ENCODE peak calls at places on chromosomes 3 and 15, in eight cellular contexts. H, Y, N, S, U, D, C and F are unnamed samples.

GRCh38 chr3:126416943-126417342 is 22.2 kb downstream of the CFAP100 start:
- DNase-seq in H (no peak), U (no peak), D (no peak), C (no peak), S (no peak), N (no peak), Y (no peak), F (no peak)

GRCh38 chr3:179450901-179451334 is 352 bp downstream of the GNB4 start:
- DNase-seq in N (no peak), D (peak), S (peak), U (no peak), Y (peak), H (peak), C (no peak), F (no peak)

GRCh38 chr3:129461461-129462146 is 21.6 kb downstream of the IFT122 start:
- DNase-seq in H (peak), U (no peak), D (no peak), N (no peak), S (no peak), Y (no peak), C (no peak), F (no peak)

GRCh38 chr3:123447749-123448502 is 964 bp downstream of the ADCY5 start:
- DNase-seq in U (no peak), Y (peak), H (no peak), S (no peak), C (peak), D (no peak), N (no peak), F (no peak)

GRCh38 chr3:72597756-72598195 is 250.5 kb downstream of the SHQ1 start:
- DNase-seq in H (peak), U (no peak), N (peak), C (no peak), S (no peak), Y (peak), D (no peak), F (no peak)

GRCh38 chr15:57873564-57874209 is 167.2 kb downstream of the POLR2M start:
- DNase-seq in C (no peak), U (no peak), Y (no peak), H (peak), D (peak), S (no peak), N (no peak), F (no peak)

GRCh38 chr3:158168996-158169573 is 59.2 kb downstream of the RSRC1 start:
- DNase-seq in H (peak), C (no peak), U (no peak), N (no peak), D (peak), Y (no peak), S (no peak), F (no peak)

GRCh38 chr3:40477671-40478070 is 749 bp downstream of the ZNF619 start:
- DNase-seq in U (no peak), H (no peak), S (no peak), Y (no peak), N (no peak), C (no peak), D (no peak), F (no peak)

GRCh38 chr3:156792536-156792935 is 33.6 kb upstream of the LEKR1 start:
- DNase-seq in N (no peak), D (no peak), C (no peak), H (no peak), Y (no peak), S (no peak), U (no peak), F (no peak)

GRCh38 chr3:130896101-130896500 is 2.2 kb downstream of the ATP2C1 start:
- DNase-seq in C (no peak), S (no peak), Y (no peak), D (peak), N (no peak), H (no peak), U (no peak), F (no peak)

GRCh38 chr15:73305331-73306211 is 63.2 kb downstream of the HCN4 start:
- DNase-seq in Y (peak), H (peak), S (peak), N (peak), C (no peak), D (peak), U (no peak), F (peak)
- H3K27ac ChIP-seq in Y (peak), H (no peak), S (no peak), N (no peak), C (no peak), D (no peak), U (no peak), F (no peak)

GRCh38 chr3:53724566-53724965 is 121.7 kb downstream of the CHDH start:
- DNase-seq in Y (no peak), C (no peak), D (no peak), S (no peak), N (no peak), H (no peak), U (no peak), F (no peak)
- H3K4me3 ChIP-seq in Y (no peak), C (no peak), D (no peak), S (no peak), N (no peak), H (no peak), U (no peak), F (no peak)

GRCh38 chr15:68822818-68823217 is 2.1 kb upstream of the ANP32A start:
- DNase-seq in Y (no peak), S (no peak), C (no peak), U (no peak), D (no peak), H (no peak), N (no peak), F (no peak)
- H3K27ac ChIP-seq in Y (no peak), S (no peak), C (no peak), U (no peak), D (no peak), H (no peak), N (no peak), F (no peak)

GRCh38 chr3:16509721-16510619 is 3.5 kb downstream of the RFTN1 start:
- DNase-seq in C (no peak), S (no peak), Y (peak), D (no peak), N (peak), U (no peak), H (no peak), F (no peak)

GRCh38 chr3:16510620-16511319 is 2.7 kb downstream of the RFTN1 start:
- DNase-seq in H (no peak), D (no peak), C (no peak), Y (no peak), U (no peak), S (no peak), N (no peak), F (no peak)

GRCh38 chr3:16512435-16513140 is 911 bp downstream of the RFTN1 start:
- DNase-seq in S (no peak), C (peak), H (no peak), U (peak), D (no peak), N (peak), Y (peak), F (peak)

GRCh38 chr3:16513141-16514020 is at the start of gene RFTN1:
- DNase-seq in Y (peak), H (peak), U (peak), N (peak), C (peak), S (no peak), D (peak), F (peak)

DNA sequence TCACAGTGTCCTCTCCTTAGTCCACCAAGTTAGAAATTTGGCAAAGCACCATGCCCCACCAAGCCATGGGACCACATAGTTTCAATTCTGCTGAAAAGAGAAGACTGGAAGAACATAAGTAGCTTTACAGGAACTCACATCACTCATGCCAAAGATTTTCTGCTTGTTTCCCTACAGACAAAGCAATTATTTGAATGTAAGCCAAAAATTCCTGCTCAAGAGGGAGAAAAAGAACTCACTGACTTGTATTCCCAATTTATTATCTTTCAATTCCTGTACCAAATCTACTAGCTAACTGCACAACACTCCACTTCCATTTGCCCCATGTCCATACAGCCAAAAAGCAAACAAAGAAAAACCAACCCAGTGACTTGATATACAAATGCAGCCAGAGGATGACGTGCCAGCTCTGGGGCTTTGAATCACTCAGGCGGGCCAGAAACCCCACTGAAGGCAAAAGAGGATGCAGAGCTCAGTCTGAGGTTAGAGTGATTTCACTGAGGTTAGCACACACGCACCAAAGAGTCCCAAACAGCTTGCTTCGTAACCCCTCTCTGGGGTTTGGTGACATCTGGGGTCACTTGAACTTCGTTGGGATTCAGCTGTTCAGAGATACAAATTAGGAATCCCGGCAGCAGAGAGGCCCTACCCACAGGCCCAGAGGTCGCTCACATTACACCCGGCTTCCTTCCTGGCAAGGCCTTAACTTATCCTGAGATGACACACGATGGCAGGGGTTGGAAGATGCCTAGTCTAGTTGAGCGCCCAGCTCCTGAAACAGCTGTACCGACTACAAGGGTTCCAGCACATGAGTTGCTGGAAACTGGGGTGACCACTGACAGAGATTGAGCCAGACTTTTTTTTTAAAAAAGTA is 1.7 kb downstream of the RFTN1 start:
- DNase-seq in Y (no peak), D (peak), H (peak), U (peak), C (peak), N (peak), S (no peak), F (peak)
- H3K4me3 ChIP-seq in Y (peak), D (peak), H (peak), U (peak), C (peak), N (peak), S (no peak), F (peak)

GRCh38 chr15:66755298-66756068 is 53.4 kb downstream of the SMAD6 start:
- DNase-seq in S (no peak), D (no peak), U (no peak), Y (no peak), C (no peak), H (no peak), N (no peak), F (no peak)

GRCh38 chr15:66753687-66754377 is 51.8 kb downstream of the SMAD6 start:
- DNase-seq in N (peak), C (no peak), S (no peak), U (no peak), D (no peak), H (no peak), Y (no peak), F (no peak)

GRCh38 chr15:66756220-66756769 is 54.3 kb downstream of the SMAD6 start:
- DNase-seq in N (no peak), Y (no peak), S (no peak), H (no peak), U (no peak), D (no peak), C (no peak), F (no peak)

GRCh38 chr15:66757030-66757429 is 55.0 kb downstream of the SMAD6 start:
- DNase-seq in U (no peak), C (no peak), S (no peak), N (no peak), H (no peak), Y (no peak), D (no peak), F (no peak)

DNA sequence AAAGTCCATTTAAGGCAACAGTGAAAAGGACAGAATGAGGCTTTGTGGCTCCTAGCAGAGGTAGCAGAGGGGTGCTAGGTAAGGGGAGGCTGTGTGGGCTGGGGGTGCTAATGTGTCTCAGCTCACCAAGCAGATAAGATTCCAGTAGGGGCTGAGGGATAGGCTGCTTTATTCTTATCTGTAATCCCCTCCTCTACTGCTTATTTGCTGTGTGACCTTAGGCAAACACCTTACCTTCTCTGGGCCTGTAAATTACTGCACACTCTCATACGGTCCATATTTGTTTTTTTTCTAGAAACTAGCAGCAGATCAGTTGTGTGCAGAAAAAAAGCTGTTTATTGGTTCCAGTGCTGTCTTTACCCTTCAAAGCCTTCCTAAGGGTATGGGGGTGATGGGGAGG is 52.8 kb downstream of the SMAD6 start:
- DNase-seq in S (no peak), C (no peak), N (no peak), U (no peak), Y (no peak), H (no peak), D (no peak), F (no peak)
- H3K27ac ChIP-seq in S (no peak), C (no peak), N (peak), U (no peak), Y (peak), H (no peak), D (no peak), F (no peak)

GRCh38 chr15:63198752-63199250 is 9.4 kb downstream of the RAB8B start:
- DNase-seq in N (no peak), D (no peak), Y (no peak), C (no peak), H (peak), U (no peak), S (no peak), F (no peak)

GRCh38 chr15:63196846-63197245 is 7.4 kb downstream of the RAB8B start:
- DNase-seq in U (no peak), C (no peak), H (no peak), N (no peak), S (no peak), Y (no peak), D (no peak), F (no peak)

GRCh38 chr15:63200464-63201242 is 11.2 kb downstream of the RAB8B start:
- DNase-seq in N (no peak), H (no peak), U (no peak), D (no peak), C (no peak), Y (no peak), S (no peak), F (no peak)

GRCh38 chr15:63197626-63198025 is 8.2 kb downstream of the RAB8B start:
- DNase-seq in U (no peak), C (no peak), H (no peak), N (no peak), Y (no peak), D (no peak), S (no peak), F (no peak)

DNA sequence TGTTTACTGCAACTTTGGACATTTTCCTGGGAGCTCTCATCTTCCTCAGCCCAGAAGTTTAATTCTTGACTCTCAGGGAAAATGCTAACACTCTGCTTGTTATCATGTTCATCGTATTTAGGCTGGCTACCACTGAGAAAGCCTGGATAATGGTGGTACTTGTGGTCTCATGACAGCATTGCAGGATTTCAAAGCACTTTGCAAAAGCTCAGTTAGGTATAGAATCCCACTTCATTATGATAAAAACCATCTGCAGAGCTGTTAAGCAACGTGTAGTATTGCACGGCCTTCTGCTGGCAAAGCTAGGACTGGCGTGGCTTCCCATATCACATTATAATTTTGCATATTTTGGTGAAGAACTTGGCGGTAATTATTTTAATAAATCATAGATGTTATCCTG is 8.9 kb downstream of the RAB8B start:
- DNase-seq in H (peak), U (no peak), S (no peak), Y (no peak), N (no peak), D (no peak), C (no peak), F (no peak)
- H3K4me3 ChIP-seq in H (no peak), U (no peak), S (no peak), Y (no peak), N (no peak), D (no peak), C (no peak), F (no peak)

DNA sequence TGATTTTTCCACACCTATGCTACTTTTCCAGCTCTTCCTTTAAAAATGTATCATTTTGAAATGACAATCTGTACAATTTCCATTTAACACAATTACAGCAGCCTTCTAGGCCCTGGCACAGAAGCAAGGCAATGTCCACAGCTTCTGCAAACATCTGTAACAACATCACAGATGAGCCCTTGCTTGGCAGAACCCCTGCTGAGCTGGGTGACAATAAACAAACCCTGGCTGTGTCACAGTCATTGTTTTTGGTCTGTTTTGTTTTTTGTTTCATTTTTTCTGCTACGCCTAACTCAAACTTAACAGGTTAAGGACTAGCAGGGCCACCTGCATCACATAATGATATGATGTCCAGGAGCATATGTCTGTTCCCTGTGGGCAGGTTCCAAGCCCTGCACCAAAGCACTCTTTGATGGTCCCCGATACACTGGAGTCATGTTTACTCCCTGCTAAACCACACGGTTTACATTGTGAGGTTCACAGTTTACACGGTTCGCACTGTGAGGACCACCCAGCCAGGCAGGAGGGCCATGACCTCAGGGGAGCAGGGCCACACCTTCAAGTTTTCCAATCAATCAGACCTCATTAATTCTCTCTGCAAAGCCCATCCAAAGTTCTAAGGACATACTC is 186.8 kb upstream of the CHRNA7 start:
- DNase-seq in H (no peak), Y (no peak), N (no peak), C (no peak), D (no peak), U (no peak), S (no peak), F (no peak)
- H3K27ac ChIP-seq in H (no peak), Y (no peak), N (no peak), C (no peak), D (no peak), U (no peak), S (no peak), F (no peak)